ENCODE peak calls at places on chromosome 9, in four cellular contexts. C is GM12864, Q is uterus, B is AG09319. M is an unnamed sample.

GRCh38 chr9:98150164-98150563 is 31.1 kb upstream of the TRIM14 start:
- DNase-seq in C (no peak), Q (no peak), B (no peak), M (no peak)

GRCh38 chr9:37899041-37899440 is 4.9 kb downstream of the SLC25A51 start:
- DNase-seq in C (no peak), Q (no peak), B (no peak), M (no peak)

GRCh38 chr9:127869310-127870152 is 7.9 kb downstream of the AK1 start:
- DNase-seq in C (no peak), Q (peak), B (peak), M (peak)

GRCh38 chr9:134617246-134617645 is 24.4 kb upstream of the COL5A1 start:
- DNase-seq in C (no peak), Q (peak), B (no peak), M (no peak)

GRCh38 chr9:108933231-108933630 is 693 bp downstream of the ELP1 start:
- DNase-seq in C (no peak), Q (no peak), B (no peak), M (no peak)

GRCh38 chr9:85600675-85601263 is 141.0 kb downstream of the AGTPBP1 start:
- DNase-seq in C (no peak), Q (no peak), B (no peak), M (no peak)

GRCh38 chr9:1604942-1605560 is 410.1 kb upstream of the SMARCA2 start:
- DNase-seq in C (peak), Q (no peak), B (no peak), M (peak)

GRCh38 chr9:17744786-17745185 is 165.9 kb downstream of the SH3GL2 start:
- DNase-seq in C (no peak), Q (no peak), B (no peak), M (no peak)

GRCh38 chr9:69173891-69174644 is at the start of gene TJP2:
- DNase-seq in C (no peak), Q (peak), B (no peak), M (peak)

GRCh38 chr9:120705174-120705573 is 9.1 kb downstream of the MEGF9 start:
- DNase-seq in C (no peak), Q (no peak), B (no peak), M (no peak)

GRCh38 chr9:109912726-109913460 is 132.9 kb downstream of the PALM2AKAP2 start:
- DNase-seq in C (no peak), Q (no peak), B (no peak), M (no peak)

GRCh38 chr9:37942616-37943328 is 38.8 kb upstream of the SLC25A51 start:
- DNase-seq in C (no peak), Q (no peak), B (no peak), M (no peak)

GRCh38 chr9:103245369-103245768 is 250.2 kb downstream of the CYLC2 start:
- DNase-seq in C (no peak), Q (no peak), B (no peak), M (no peak)

GRCh38 chr9:76793784-76794431 is 29.7 kb downstream of the PCA3 start:
- DNase-seq in C (no peak), Q (no peak), B (no peak), M (no peak)

GRCh38 chr9:122151267-122151828 is 8.2 kb downstream of the NDUFA8 start:
- DNase-seq in C (no peak), Q (no peak), B (no peak), M (no peak)

GRCh38 chr9:18493361-18494015 is 19.5 kb downstream of the ADAMTSL1 start:
- DNase-seq in C (no peak), Q (no peak), B (no peak), M (no peak)

GRCh38 chr9:133874659-133875058 is 117.5 kb downstream of the VAV2 start:
- DNase-seq in C (no peak), Q (no peak), B (no peak), M (no peak)

GRCh38 chr9:35903049-35903448 is 3.0 kb upstream of the HRCT1 start:
- DNase-seq in C (peak), Q (no peak), B (no peak), M (peak)

GRCh38 chr9:84570482-84571154 is 98.9 kb upstream of the NTRK2 start:
- DNase-seq in C (no peak), Q (no peak), B (no peak), M (no peak)

GRCh38 chr9:16387382-16387781 is 483.1 kb downstream of the BNC2 start:
- DNase-seq in C (no peak), Q (no peak), B (no peak), M (no peak)

GRCh38 chr9:95733687-95734659 is 141.5 kb upstream of the ERCC6L2 start:
- DNase-seq in C (no peak), Q (no peak), B (no peak), M (no peak)

GRCh38 chr9:76699966-76700365 is 64.3 kb upstream of the PCA3 start:
- DNase-seq in C (no peak), Q (no peak), B (peak), M (no peak)

GRCh38 chr9:1939466-1939865 is 75.7 kb upstream of the SMARCA2 start:
- DNase-seq in C (no peak), Q (no peak), B (no peak), M (peak)

GRCh38 chr9:120284796-120285195 is 295.2 kb downstream of the CDK5RAP2 start:
- DNase-seq in C (no peak), Q (no peak), B (no peak), M (no peak)

GRCh38 chr9:36314740-36315139 is 56.5 kb upstream of the GNE start:
- DNase-seq in C (no peak), Q (no peak), B (no peak), M (no peak)

GRCh38 chr9:121398374-121398773 is 28.3 kb upstream of the STOM start:
- DNase-seq in C (no peak), Q (no peak), B (peak), M (no peak)

GRCh38 chr9:107847977-107848376 is 358.4 kb upstream of the KLF4 start:
- DNase-seq in C (no peak), Q (no peak), B (no peak), M (no peak)

GRCh38 chr9:134624119-134624826 is 17.3 kb upstream of the COL5A1 start:
- DNase-seq in C (no peak), Q (peak), B (no peak), M (no peak)

GRCh38 chr9:27179245-27179870 is 70.3 kb downstream of the TEK start:
- DNase-seq in C (no peak), Q (no peak), B (no peak), M (no peak)

GRCh38 chr9:124239249-124240073 is 18.3 kb upstream of the NEK6 start:
- DNase-seq in C (peak), Q (no peak), B (no peak), M (peak)

GRCh38 chr9:16521868-16522381 is 348.5 kb downstream of the BNC2 start:
- DNase-seq in C (no peak), Q (peak), B (peak), M (no peak)

GRCh38 chr9:36462245-36462644 is 62.2 kb upstream of the RNF38 start:
- DNase-seq in C (no peak), Q (no peak), B (no peak), M (no peak)

GRCh38 chr9:81028504-81028903 is 660.8 kb downstream of the TLE1 start:
- DNase-seq in C (no peak), Q (no peak), B (no peak), M (no peak)

GRCh38 chr9:126755325-126755875 is 49.4 kb upstream of the ZBTB43 start:
- DNase-seq in C (no peak), Q (no peak), B (no peak), M (no peak)

GRCh38 chr9:13688223-13688989 is 408.9 kb upstream of the MPDZ start:
- DNase-seq in C (no peak), Q (no peak), B (no peak), M (no peak)

GRCh38 chr9:35364817-35365585 is 124.9 kb upstream of the RUSC2 start:
- DNase-seq in C (no peak), Q (no peak), B (no peak), M (no peak)

GRCh38 chr9:82404484-82405280 is 416.1 kb downstream of the SPATA31D1 start:
- DNase-seq in C (no peak), Q (peak), B (no peak), M (no peak)

GRCh38 chr9:82271099-82271498 is 282.5 kb downstream of the SPATA31D1 start:
- DNase-seq in C (no peak), Q (no peak), B (peak), M (no peak)

DNA sequence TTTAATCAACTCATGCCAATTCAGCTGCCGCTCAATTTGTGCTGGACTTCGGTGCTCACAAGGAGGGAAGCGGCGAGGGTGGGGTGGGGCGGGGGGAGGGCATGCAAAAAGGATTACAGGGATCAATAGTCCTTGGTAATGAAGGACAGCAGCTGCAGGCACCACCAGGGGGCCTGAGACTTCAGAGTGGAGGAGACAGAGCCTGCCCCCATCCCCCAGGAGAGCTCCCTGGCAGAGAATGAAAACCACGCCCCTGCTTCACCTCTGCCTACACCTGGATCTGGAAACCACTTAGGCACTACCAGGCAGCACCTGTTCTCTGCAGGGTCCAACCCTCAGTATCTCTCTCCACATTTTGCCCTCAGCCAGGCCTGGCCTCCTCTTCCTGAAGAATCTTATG is 155.6 kb downstream of the TRIM32 start:
- DNase-seq in C (no peak), Q (no peak), B (no peak), M (no peak)
- TF ChIP-seq CTCF in C (peak), Q (no peak), B (no peak), M (no peak)

GRCh38 chr9:132108728-132109127 is 29.1 kb upstream of the MED27 start:
- DNase-seq in C (no peak), Q (no peak), B (no peak), M (no peak)

GRCh38 chr9:132116583-132116982 is 36.9 kb upstream of the MED27 start:
- DNase-seq in C (no peak), Q (no peak), B (no peak), M (no peak)

GRCh38 chr9:132114102-132114707 is 34.5 kb upstream of the MED27 start:
- DNase-seq in C (no peak), Q (no peak), B (peak), M (peak)
- TF ChIP-seq CTCF in C (no peak), Q (no peak), B (no peak), M (no peak)

DNA sequence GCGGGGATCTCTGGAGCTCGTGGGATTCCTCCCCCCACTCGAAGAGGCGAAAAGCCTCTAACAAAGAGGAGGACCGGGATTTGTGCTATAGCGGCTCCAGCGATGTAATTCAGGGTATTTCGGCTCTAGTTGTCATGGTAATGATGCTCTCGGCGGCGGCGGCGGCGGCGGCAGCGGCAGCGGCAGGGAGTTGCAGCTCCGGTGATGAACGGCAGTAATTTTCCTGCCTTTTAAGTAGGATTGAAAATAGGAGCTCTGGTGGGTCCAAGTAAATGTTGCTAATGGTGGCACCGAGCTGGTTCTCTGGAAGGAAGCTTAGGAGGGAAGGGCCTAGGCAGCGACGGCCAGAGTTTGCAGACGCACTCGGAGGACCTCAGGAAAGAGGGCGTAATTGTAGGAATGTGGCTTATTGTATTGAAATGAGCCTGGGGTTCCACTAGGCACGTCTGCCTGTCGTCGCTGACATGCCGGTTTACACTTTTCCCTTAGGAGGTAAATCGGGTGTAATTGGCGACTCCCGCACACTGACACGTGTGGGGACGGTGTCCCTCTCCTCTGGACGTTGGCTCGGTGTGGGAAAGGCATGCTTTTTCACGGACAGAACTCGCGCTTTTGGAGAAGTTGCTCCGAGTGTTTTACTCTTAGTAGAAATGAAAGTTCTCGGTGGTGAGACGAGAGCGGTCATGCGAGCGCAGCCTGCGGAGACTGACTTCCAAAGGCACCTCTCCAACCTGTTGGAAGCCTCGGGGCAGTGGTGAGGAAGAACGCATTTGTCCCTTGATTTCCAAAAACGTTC is 1.1 kb downstream of the NR4A3 start:
- DNase-seq in C (no peak), Q (peak), B (no peak), M (peak)
- TF ChIP-seq CTCF in C (no peak), Q (peak), B (no peak), M (no peak)

DNA sequence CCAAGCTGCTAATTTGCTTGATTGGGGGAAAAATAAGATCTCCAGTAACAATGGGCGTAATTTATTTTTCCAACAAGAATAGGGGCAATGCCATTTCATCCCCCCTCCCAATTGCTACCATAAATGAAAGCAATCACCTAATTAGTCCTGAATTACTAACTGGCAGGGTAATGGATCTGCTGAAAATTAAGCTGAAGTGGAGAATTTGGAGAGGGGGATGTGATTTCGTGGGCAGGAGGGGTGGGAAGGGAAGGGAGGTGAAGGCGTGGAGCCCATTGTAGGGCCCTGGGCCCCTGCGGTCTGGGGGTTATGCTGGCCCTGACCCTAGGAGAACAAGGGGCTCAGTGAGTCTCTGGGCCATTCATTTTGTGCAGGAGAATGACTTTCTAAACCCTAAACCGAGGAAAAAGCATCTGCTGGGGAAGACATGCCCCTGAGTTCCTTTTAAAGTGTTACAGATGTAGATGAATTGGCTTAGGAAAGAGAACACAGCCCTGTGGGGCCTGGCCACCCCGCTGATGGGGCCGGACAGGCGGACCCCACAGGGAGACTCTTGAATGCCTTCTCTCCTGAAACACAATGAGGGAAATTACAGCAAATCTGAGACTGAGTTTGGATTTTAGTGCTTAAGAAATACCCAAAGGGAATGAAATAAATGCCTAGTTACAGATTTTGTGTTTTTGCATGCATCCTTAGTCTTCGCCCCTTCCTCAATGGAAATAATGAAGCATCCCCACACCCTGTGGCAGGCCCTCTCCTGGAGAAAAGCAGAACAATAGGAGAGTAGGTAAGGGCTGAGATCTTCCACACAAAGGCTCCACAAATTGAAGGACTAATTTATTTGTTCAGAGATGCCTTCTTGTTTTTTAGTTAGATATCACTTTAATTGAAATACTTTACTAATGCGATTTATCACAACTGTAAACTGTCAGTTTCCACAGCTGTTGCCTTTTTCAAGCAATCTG is 143.2 kb downstream of the PSAT1 start:
- DNase-seq in C (no peak), Q (no peak), B (no peak), M (no peak)
- TF ChIP-seq CTCF in C (no peak), Q (no peak), B (no peak), M (no peak)

GRCh38 chr9:70506159-70506558 is 91.7 kb upstream of the KLF9 start:
- DNase-seq in C (no peak), Q (no peak), B (no peak), M (no peak)

GRCh38 chr9:70511858-70512257 is 97.4 kb upstream of the KLF9 start:
- DNase-seq in C (no peak), Q (no peak), B (no peak), M (no peak)

GRCh38 chr9:70514273-70514672 is 99.8 kb upstream of the KLF9 start:
- DNase-seq in C (no peak), Q (no peak), B (no peak), M (no peak)

GRCh38 chr9:70504814-70505213 is 90.4 kb upstream of the KLF9 start:
- DNase-seq in C (no peak), Q (no peak), B (no peak), M (no peak)

DNA sequence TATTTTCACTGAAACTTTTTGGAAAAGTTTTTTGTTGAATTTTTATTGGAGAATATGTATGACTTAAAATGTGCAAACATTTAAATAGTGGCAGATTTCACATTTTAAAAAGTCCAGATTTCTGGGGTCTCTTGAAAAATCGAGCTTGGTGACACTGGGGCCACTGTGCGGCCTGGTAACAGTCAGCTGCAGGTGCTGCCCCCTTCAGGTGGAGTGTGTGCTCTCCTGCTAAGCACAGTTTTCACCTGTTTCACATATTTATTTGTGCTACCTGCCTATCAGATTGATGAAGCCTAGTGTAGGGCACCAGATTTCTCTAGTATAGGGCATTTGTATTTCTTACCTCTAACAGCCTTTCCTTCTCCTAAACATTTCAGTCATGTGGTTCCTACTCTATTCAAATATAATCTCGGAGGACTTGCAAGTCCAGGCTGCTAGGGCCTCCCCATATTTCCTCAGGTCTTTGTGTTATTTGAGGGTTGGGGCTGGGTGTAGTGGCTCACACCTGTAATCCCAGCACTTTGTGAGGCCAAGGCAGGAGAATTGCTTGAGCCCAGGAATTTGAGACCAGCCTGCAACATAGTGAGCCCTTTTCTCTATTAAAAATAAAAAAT is 95.8 kb upstream of the KLF9 start:
- DNase-seq in C (no peak), Q (no peak), B (no peak), M (no peak)
- TF ChIP-seq CTCF in C (peak), Q (peak), B (peak), M (no peak)

GRCh38 chr9:21560281-21560745 is 78.2 kb upstream of the IFNE start:
- DNase-seq in C (no peak), Q (no peak), B (no peak), M (peak)

GRCh38 chr9:21558079-21558478 is 76.0 kb upstream of the IFNE start:
- DNase-seq in C (no peak), Q (no peak), B (no peak), M (no peak)

GRCh38 chr9:21558627-21559401 is 76.7 kb upstream of the IFNE start:
- DNase-seq in C (no peak), Q (no peak), B (no peak), M (peak)

GRCh38 chr9:21561502-21561901 is 79.4 kb upstream of the IFNE start:
- DNase-seq in C (no peak), Q (no peak), B (no peak), M (no peak)

GRCh38 chr9:21559402-21560280 is 77.5 kb upstream of the IFNE start:
- DNase-seq in C (no peak), Q (no peak), B (no peak), M (peak)
- TF ChIP-seq CTCF in C (no peak), Q (no peak), B (no peak), M (no peak)

DNA sequence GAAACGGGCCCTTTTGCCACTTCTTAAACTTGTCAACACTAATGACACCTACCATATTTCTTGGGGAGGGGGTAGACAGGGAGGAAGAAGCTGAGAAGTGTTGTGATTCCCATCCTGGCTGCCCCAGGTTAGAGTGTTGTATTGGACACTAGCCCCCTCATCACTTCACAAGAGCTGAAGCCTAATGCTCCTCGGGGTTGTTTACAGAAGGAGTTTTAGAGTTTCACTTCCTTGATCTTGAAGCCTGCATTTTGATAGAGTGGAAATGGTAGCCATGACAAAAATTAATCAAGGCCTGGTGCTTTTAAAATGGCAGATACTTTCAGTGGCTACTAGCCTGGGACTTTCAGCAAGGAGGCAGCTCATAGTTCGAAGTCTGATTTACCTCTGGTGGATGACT is 11.0 kb upstream of the FAM120AOS start:
- DNase-seq in C (no peak), Q (no peak), B (no peak), M (peak)
- TF ChIP-seq CTCF in C (no peak), Q (no peak), B (no peak), M (no peak)

DNA sequence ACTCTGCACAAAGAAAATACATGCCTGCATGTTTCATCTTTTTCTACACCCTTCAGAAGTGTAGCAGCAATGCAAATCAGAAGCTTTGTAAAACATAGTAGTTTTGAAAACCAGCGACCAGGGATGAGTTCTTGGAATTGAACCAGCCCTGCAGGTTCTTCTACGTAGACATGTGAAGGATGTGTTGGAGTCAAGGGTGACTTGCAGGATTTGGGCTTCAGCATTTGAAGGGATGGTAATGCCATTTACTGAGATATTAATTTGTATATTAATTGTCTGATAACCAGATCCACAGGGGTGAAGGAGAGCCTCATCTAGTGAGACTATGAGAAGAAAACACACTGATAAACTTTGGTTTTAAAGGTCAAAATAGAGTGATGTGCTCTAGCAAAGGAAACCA is 72.4 kb downstream of the KIAA1958 start:
- DNase-seq in C (no peak), Q (no peak), B (no peak), M (no peak)
- TF ChIP-seq CTCF in C (no peak), Q (no peak), B (no peak), M (no peak)

M was measured in GM20000.